ENCODE peak calls at places on chromosomes 6 and 20, in eight cellular contexts. L, G, K, F, M, J, D and E are unnamed samples.

GRCh38 chr6:135182993-135183531 is 2.0 kb downstream of the MYB start:
- DNase-seq in L (peak), G (peak), K (no peak), F (peak), M (no peak), J (peak), D (peak), E (no peak)

GRCh38 chr6:89243331-89243629 is 26.1 kb upstream of the GABRR1 start:
- DNase-seq in L (no peak), G (no peak), K (no peak), F (no peak), M (no peak), J (no peak), D (no peak), E (no peak)

GRCh38 chr20:13412806-13413445 is 191.9 kb downstream of the ISM1 start:
- DNase-seq in L (no peak), G (no peak), K (no peak), F (no peak), M (no peak), J (no peak), D (no peak), E (peak)

GRCh38 chr6:42552380-42552779 is 11.4 kb upstream of the UBR2 start:
- DNase-seq in L (no peak), G (no peak), K (no peak), F (no peak), M (no peak), J (no peak), D (no peak), E (no peak)

GRCh38 chr20:14597206-14597715 is 259.8 kb upstream of the FLRT3 start:
- DNase-seq in L (no peak), G (no peak), K (no peak), F (no peak), M (no peak), J (no peak), D (no peak), E (no peak)

GRCh38 chr6:36350082-36350481 is 13.4 kb upstream of the BNIP5 start:
- DNase-seq in L (no peak), G (no peak), K (no peak), F (no peak), M (no peak), J (no peak), D (no peak), E (no peak)

GRCh38 chr6:154786144-154786868 is 53.1 kb downstream of the SCAF8 start:
- DNase-seq in L (no peak), G (no peak), K (no peak), F (no peak), M (no peak), J (no peak), D (no peak), E (no peak)

GRCh38 chr20:51354191-51354768 is 188.2 kb downstream of the NFATC2 start:
- DNase-seq in L (no peak), G (no peak), K (no peak), F (no peak), M (no peak), J (no peak), D (no peak), E (no peak)

GRCh38 chr20:57911512-57912226 is 201.9 kb upstream of the PMEPA1 start:
- DNase-seq in L (no peak), G (no peak), K (no peak), F (no peak), M (no peak), J (no peak), D (no peak), E (no peak)